ENCODE peak calls at places on chromosomes 5 and 9, in seven cellular contexts. O is breast epithelium, G is stomach, C is Panc1, A is sigmoid colon, X is HCT116, N is transverse colon. J is an unnamed sample.

GRCh38 chr9:112180387-112180881 is 5.3 kb upstream of the SUSD1 start:
- DNase-seq in X (no peak), N (no peak), C (no peak), O (no peak), A (no peak), G (no peak), J (no peak)

GRCh38 chr9:72726951-72727350 is 205.5 kb downstream of the TMC1 start:
- DNase-seq in G (no peak), C (no peak), X (no peak), O (no peak), N (no peak), A (no peak), J (no peak)

GRCh38 chr5:78534148-78535009 is 114.2 kb downstream of the LHFPL2 start:
- DNase-seq in X (no peak), C (no peak), N (no peak), O (no peak), A (peak), G (no peak), J (no peak)

GRCh38 chr5:174355208-174355612 is 309.7 kb downstream of the NSG2 start:
- DNase-seq in N (no peak), X (no peak), A (no peak), O (no peak), G (no peak), C (no peak), J (no peak)

GRCh38 chr9:37926737-37927590 is 23.0 kb upstream of the SLC25A51 start:
- DNase-seq in G (no peak), C (no peak), O (no peak), X (no peak), A (no peak), N (no peak), J (no peak)

GRCh38 chr9:93132287-93132927 is 1.6 kb downstream of the NINJ1 start:
- DNase-seq in N (peak), O (peak), G (peak), A (peak), X (no peak), C (no peak), J (no peak)

GRCh38 chr5:50553560-50553984 is 112.5 kb upstream of the EMB start:
- DNase-seq in A (no peak), N (no peak), G (no peak), C (no peak), O (peak), X (no peak), J (no peak)

GRCh38 chr5:123520677-123521247 is 8.8 kb downstream of the CSNK1G3 start:
- DNase-seq in N (no peak), A (no peak), O (no peak), G (no peak), C (no peak), X (no peak), J (no peak)

GRCh38 chr9:134040831-134041648 is 15.8 kb downstream of the BRD3OS start:
- DNase-seq in G (peak), O (no peak), X (no peak), C (no peak), A (no peak), N (peak), J (no peak)

GRCh38 chr5:6235726-6236125 is 142.6 kb downstream of the MED10 start:
- DNase-seq in A (no peak), C (no peak), N (no peak), G (no peak), O (no peak), X (no peak), J (peak)

GRCh38 chr5:14581891-14582796 is 552 bp downstream of the OTULINL start:
- DNase-seq in N (peak), A (peak), X (peak), C (no peak), O (peak), G (peak), J (no peak)

GRCh38 chr5:151255621-151256286 is 2.8 kb downstream of the GM2A start:
- DNase-seq in G (no peak), X (no peak), N (peak), C (no peak), O (no peak), A (no peak), J (no peak)

GRCh38 chr9:84652496-84653081 is 16.9 kb upstream of the NTRK2 start:
- DNase-seq in O (no peak), N (no peak), A (no peak), X (no peak), G (no peak), C (no peak), J (no peak)

GRCh38 chr5:5419291-5420210 is 2.9 kb upstream of the ICE1 start:
- DNase-seq in A (no peak), O (no peak), C (peak), X (peak), G (no peak), N (no peak), J (peak)

GRCh38 chr5:174725991-174726601 is 1.7 kb downstream of the MSX2 start:
- DNase-seq in X (no peak), O (no peak), A (peak), G (no peak), C (no peak), N (no peak), J (no peak)

GRCh38 chr5:91151947-91152346 is 231.2 kb downstream of the ARRDC3 start:
- DNase-seq in X (no peak), C (no peak), A (peak), O (peak), N (peak), G (peak), J (no peak)

GRCh38 chr9:34506623-34507022 is 16.2 kb downstream of the ENHO start:
- DNase-seq in A (peak), G (no peak), N (no peak), C (no peak), O (no peak), X (no peak), J (no peak)

GRCh38 chr5:153211052-153211451 is 279.4 kb upstream of the GRIA1 start:
- DNase-seq in G (no peak), C (no peak), X (no peak), O (no peak), N (no peak), A (no peak), J (no peak)

GRCh38 chr5:74464512-74465209 is 175.9 kb downstream of the ENC1 start:
- DNase-seq in C (no peak), X (no peak), A (no peak), N (no peak), G (no peak), O (no peak), J (peak)

GRCh38 chr5:125117556-125117955 is 371.1 kb upstream of the ZNF608 start:
- DNase-seq in O (no peak), N (no peak), C (no peak), A (no peak), X (no peak), G (no peak), J (no peak)

GRCh38 chr9:129202613-129203555 is 24.8 kb upstream of the IER5L start:
- DNase-seq in X (peak), O (peak), G (peak), C (no peak), N (peak), A (peak), J (peak)

GRCh38 chr5:83036991-83037390 is 40.2 kb downstream of the TMEM167A start:
- DNase-seq in X (no peak), G (no peak), O (no peak), N (no peak), A (no peak), C (no peak), J (no peak)

GRCh38 chr5:100950975-100951374 is 47.9 kb upstream of the ST8SIA4 start:
- DNase-seq in A (no peak), O (no peak), C (no peak), N (no peak), G (no peak), X (no peak), J (no peak)

GRCh38 chr9:118059520-118060278 is 355.5 kb downstream of the TLR4 start:
- DNase-seq in X (no peak), N (no peak), A (no peak), O (no peak), C (no peak), G (peak), J (no peak)

GRCh38 chr9:23492126-23493002 is 333.7 kb downstream of the ELAVL2 start:
- DNase-seq in A (no peak), O (no peak), N (no peak), C (peak), X (no peak), G (no peak), J (no peak)

GRCh38 chr5:171445910-171446516 is 26.6 kb downstream of the FGF18 start:
- DNase-seq in C (no peak), A (peak), X (no peak), G (no peak), N (no peak), O (no peak), J (no peak)

GRCh38 chr5:77312411-77312810 is 101.9 kb downstream of the PDE8B start:
- DNase-seq in G (no peak), C (no peak), A (no peak), O (no peak), X (no peak), N (no peak), J (no peak)

GRCh38 chr9:98888794-98889495 is 54.8 kb upstream of the COL15A1 start:
- DNase-seq in A (no peak), N (no peak), O (no peak), X (no peak), C (no peak), G (no peak), J (no peak)

GRCh38 chr9:75197521-75197920 is 109.2 kb downstream of the OSTF1 start:
- DNase-seq in O (no peak), G (no peak), C (no peak), X (no peak), N (no peak), A (no peak), J (no peak)

GRCh38 chr5:173456751-173457171 is 128.5 kb upstream of the STC2 start:
- DNase-seq in C (no peak), G (no peak), X (no peak), A (no peak), O (no peak), N (no peak), J (no peak)

GRCh38 chr9:77163889-77164288 is 13.4 kb upstream of the VPS13A start:
- DNase-seq in O (no peak), C (no peak), G (no peak), X (no peak), A (no peak), N (no peak), J (no peak)

GRCh38 chr5:72561407-72561972 is 54.3 kb upstream of the ZNF366 start:
- DNase-seq in O (no peak), N (no peak), G (no peak), X (no peak), C (no peak), A (no peak), J (no peak)

GRCh38 chr5:154972476-154973080 is 31.7 kb downstream of the MRPL22 start:
- DNase-seq in X (peak), G (no peak), O (no peak), C (peak), A (no peak), N (no peak), J (no peak)

GRCh38 chr9:119154527-119154926 is 214.7 kb downstream of the BRINP1 start:
- DNase-seq in G (no peak), N (no peak), C (no peak), O (no peak), X (no peak), A (no peak), J (no peak)

GRCh38 chr5:128201065-128201926 is 117.7 kb downstream of the SLC12A2 start:
- DNase-seq in C (no peak), G (peak), A (peak), N (peak), O (peak), X (no peak), J (no peak)

GRCh38 chr9:5459289-5459829 is 9.0 kb downstream of the CD274 start:
- DNase-seq in C (no peak), A (no peak), N (no peak), G (peak), O (no peak), X (no peak), J (no peak)

GRCh38 chr5:120567921-120568320 is 103.8 kb downstream of the PRR16 start:
- DNase-seq in C (no peak), X (no peak), O (no peak), N (no peak), G (no peak), A (no peak), J (no peak)

DNA sequence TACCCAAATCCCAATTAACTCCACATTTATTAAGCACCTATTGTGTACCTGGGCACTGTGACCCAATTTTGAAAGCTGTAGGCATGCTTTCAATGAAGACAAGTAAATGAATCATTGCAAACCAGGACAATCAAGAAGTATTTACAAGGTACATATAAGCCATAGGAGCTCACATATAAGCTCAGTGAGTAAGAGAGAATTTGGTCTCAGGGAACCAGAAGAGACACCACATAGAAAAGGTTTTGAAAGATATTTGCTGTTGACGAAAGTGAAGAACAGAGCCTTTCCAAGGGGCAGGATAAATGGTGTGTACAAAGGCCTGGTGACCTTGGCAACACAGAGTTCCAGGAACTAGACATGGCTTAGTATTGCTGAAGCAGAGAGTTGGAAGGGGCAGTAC is 187.6 kb downstream of the CD180 start:
- DNase-seq in X (no peak), O (no peak), N (no peak), A (no peak), C (no peak), G (no peak), J (no peak)
- H3K27ac ChIP-seq in X (no peak), O (no peak), N (no peak), A (no peak), C (no peak), G (peak), J (peak)

DNA sequence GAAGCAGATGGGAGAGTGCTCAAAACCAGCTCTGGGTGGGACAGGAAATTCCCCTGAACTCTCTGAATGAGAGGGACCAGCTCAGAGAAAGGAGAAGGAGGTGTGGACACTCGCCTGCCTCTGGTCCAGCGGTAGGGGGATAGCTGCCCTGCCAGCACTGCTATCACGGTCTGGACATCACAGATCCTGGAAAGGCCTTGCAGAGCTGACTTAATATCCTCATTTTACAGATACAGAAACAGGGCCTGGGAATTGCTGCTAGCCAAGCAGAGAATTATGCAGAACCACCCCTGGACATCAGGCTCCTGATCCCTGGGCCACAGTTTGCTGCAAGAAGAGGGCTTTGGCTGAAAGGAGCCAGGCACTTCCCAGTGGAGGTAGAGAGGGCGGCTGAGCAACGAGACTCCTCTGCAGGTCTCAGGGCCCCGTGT is 4.8 kb downstream of the TRAF1 start:
- DNase-seq in A (no peak), O (no peak), N (no peak), X (no peak), G (no peak), C (no peak), J (no peak)
- TF ChIP-seq POLR2AphosphoS5 in A (no peak), O (no peak), N (no peak), X (no peak), G (no peak), C (no peak), J (no peak)

DNA sequence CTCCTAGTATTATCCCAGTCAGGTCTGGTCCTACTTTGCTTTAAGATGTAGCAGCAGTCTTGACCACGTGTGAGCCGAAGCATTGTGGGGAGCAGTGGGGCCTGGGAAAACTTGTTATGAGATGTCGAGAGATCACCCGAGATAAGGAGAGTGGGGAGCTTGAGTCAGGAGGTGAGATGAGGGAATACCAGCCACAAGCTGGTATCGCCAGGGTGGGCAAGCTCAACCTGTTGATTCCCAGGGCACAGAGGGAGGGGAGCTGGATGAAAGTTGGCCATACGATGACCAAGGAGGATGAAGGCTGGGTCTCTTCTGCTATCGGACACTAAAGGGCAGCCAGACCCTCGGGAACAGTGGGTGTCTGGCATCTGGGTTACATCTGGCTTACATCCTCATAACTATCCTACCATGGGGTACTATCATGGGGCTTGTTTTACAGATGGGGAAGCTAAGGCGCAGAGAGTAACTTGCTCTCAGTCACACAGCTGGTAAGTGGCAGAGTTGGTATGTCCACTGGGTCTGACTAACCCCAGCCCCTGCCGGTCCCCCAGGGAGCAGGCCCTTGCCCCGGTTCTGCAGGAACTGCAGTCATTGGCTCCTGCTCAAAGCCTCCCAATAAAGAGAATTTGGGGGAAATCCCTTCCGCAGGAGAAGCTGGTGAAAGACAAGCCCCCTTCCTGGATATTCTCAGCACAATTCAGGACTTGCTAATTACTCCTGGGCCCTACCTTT is 13.4 kb upstream of the TIFAB start:
- DNase-seq in G (no peak), O (no peak), N (no peak), A (peak), C (no peak), X (no peak), J (no peak)
- TF ChIP-seq CTCF in G (no peak), O (no peak), N (no peak), A (no peak), C (no peak), X (no peak), J (no peak)

GRCh38 chr9:135885100-135885853 is 22.1 kb downstream of the CAMSAP1 start:
- DNase-seq in N (no peak), O (no peak), C (no peak), X (no peak), G (peak), A (no peak), J (no peak)
- H3K27ac ChIP-seq in N (no peak), O (no peak), C (no peak), X (no peak), G (no peak), A (no peak), J (no peak)

GRCh38 chr9:80040457-80040856 is 468.7 kb downstream of the TLE4 start:
- DNase-seq in C (no peak), X (no peak), G (no peak), O (no peak), A (no peak), N (no peak), J (no peak)

GRCh38 chr9:80041821-80042220 is 470.1 kb downstream of the TLE4 start:
- DNase-seq in C (no peak), A (no peak), O (no peak), X (no peak), N (no peak), G (no peak), J (no peak)
- TF ChIP-seq POLR2AphosphoS5 in C (no peak), A (no peak), O (no peak), X (no peak), N (no peak), G (no peak), J (no peak)

DNA sequence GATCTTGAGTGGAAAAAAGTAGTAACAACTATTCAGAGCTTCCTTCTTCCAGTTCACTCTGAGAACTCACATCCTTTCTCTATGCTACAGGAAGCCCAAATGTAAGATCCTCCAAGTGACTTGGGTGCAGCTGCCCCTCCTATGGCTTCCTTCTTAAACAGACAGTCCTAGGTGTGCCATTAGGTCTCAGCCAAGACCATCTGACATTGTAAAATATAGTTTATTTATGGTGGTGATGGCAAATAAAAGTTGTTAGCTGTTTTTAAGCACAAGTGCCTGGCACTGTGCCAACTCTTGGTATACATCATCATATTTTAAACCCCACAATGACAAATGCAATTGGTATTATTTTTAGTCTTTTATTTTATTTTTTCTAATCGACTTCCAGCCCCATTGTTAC is 58.1 kb downstream of the TMEM252 start:
- DNase-seq in X (no peak), A (no peak), G (no peak), C (no peak), O (no peak), N (no peak), J (no peak)
- TF ChIP-seq CTCF in X (no peak), A (no peak), G (no peak), C (no peak), O (no peak), N (no peak), J (no peak)

DNA sequence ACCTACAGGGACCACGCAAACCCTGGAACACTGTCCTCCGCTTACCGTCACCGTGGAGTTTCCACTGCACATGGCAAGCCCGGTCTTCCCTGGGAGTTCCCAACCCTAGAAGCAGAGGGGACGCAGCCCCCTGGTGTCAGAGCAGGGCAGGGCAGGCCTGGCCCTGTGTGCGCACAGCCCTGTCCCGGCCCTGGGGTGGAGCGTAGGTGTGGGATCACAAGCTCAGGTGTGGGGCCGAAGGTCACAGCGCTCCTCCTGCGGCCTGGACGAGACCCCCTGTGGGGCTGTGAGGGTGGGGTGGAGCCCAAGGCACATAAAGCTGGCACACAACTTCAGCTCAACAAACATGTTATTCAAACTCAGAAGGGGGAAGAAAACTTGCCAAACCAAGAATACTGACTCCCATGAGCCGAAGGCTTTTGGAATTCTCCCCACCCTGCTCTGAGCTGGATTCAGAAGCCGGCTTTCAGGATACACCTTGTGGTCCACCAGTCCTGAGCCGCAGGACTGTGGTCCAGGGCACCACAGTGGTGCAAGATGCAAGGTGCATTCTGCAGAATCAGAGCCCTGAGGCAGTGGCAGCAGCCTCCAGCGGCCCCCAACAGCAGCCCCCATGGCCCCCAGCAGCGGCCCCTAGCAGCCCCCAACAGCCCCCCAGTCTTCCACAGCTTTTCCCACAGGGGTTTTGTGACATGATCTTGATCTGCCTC is 11.8 kb upstream of the EXOC3 start:
- DNase-seq in N (peak), O (no peak), A (peak), G (peak), C (no peak), X (peak), J (no peak)
- H3K27ac ChIP-seq in N (no peak), O (no peak), A (no peak), G (no peak), C (no peak), X (no peak), J (no peak)

DNA sequence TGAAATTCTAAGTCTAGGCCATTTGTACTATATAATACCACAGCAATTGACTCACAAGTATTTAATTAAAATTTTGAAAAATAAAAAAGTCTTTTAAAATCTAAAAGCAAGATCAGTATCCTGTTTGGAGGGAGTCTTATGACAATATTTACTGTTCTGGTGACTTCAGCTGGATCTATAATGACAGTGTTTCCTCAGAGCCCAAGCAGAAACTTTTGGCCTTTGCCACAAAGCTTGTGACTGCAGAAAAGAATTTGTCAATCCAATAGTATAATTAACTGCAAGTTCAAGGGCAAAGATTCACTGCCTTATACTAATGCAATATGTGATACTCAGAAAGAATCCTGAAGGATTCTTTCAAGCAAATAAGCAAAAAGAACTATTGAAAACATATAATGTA is 49.6 kb upstream of the RAPGEF6 start:
- DNase-seq in O (no peak), C (no peak), A (no peak), N (no peak), G (no peak), X (no peak), J (no peak)
- TF ChIP-seq POLR2AphosphoS5 in O (no peak), C (no peak), A (no peak), N (no peak), G (no peak), X (no peak), J (no peak)

J was measured in esophagus muscularis mucosa.